ENCODE peak calls at places on chromosomes 4 and X, in six cellular contexts. O, J, X, L, F and C are unnamed samples.

GRCh38 chrX:17967888-17968287 is 106.8 kb upstream of the RAI2 start:
- DNase-seq in X (no peak), J (no peak), F (no peak), O (no peak), L (no peak), C (no peak)

GRCh38 chrX:154890990-154891639 is 5.0 kb downstream of the F8A1 start:
- DNase-seq in F (no peak), L (no peak), O (no peak), X (no peak), J (no peak), C (no peak)

GRCh38 chrX:20641954-20642353 is 375.2 kb upstream of the RPS6KA3 start:
- DNase-seq in X (no peak), L (no peak), J (no peak), O (no peak), F (no peak), C (no peak)

GRCh38 chrX:149903889-149904748 is 23.1 kb downstream of the MAGEA8 start:
- DNase-seq in O (no peak), X (no peak), F (no peak), L (peak), J (no peak), C (no peak)

GRCh38 chrX:117973175-117974075 is 143.2 kb downstream of the KLHL13 start:
- DNase-seq in O (no peak), J (no peak), X (no peak), L (no peak), F (no peak), C (no peak)

GRCh38 chr4:82733636-82734035 is 65.0 kb downstream of the SCD5 start:
- DNase-seq in F (no peak), L (peak), X (no peak), O (no peak), J (no peak), C (no peak)

GRCh38 chr4:188975271-188975670 is 836.0 kb downstream of the TRIML1 start:
- DNase-seq in O (no peak), L (no peak), F (no peak), J (no peak), X (no peak), C (no peak)

GRCh38 chr4:128524311-128524710 is 236.7 kb upstream of the PGRMC2 start:
- DNase-seq in L (peak), O (peak), F (peak), J (no peak), X (no peak), C (peak)

GRCh38 chr4:83356899-83357661 is 22.4 kb upstream of the HPSE start:
- DNase-seq in O (no peak), F (no peak), X (no peak), L (peak), J (no peak), C (peak)

DNA sequence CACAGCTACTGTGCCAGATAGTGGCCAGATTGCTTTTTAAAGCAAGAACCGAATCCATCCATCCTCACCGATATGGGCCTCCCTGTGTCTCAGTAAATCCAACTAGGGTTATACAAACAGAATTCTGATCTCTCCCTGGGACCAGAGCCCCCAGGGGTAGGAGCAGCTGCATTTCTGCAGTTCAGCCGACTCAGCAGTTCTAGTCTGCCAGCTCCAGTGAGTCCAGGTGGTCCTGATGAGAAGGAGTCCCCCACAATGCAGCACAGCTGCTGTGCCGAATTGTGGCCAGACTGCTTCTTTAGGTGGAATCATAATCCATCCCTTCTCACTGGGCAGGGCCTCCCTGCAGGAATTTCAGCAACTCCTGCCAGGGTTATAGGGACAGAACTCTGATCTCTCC is 532.9 kb downstream of the ACTRT1 start:
- DNase-seq in X (no peak), F (no peak), J (no peak), L (no peak), O (no peak), C (no peak)
- H3K27ac ChIP-seq in X (no peak), F (no peak), J (no peak), L (no peak), O (no peak), C (no peak)

GRCh38 chr4:7979652-7979968 is 39.9 kb upstream of the AFAP1 start:
- DNase-seq in J (no peak), L (no peak), O (no peak), F (no peak), X (no peak), C (no peak)
- H3K27ac ChIP-seq in J (no peak), L (no peak), O (no peak), F (no peak), X (no peak), C (peak)

GRCh38 chr4:116838609-116839008 is 246.8 kb downstream of the TRAM1L1 start:
- DNase-seq in O (no peak), X (no peak), F (no peak), J (no peak), L (no peak), C (no peak)
- H3K27ac ChIP-seq in O (no peak), X (no peak), F (no peak), J (no peak), L (no peak), C (no peak)

GRCh38 chr4:95651891-95652290 is 103.1 kb upstream of the UNC5C start:
- DNase-seq in J (no peak), O (no peak), X (no peak), L (no peak), F (no peak), C (no peak)
- H3K27ac ChIP-seq in J (no peak), O (no peak), X (no peak), L (no peak), F (no peak), C (no peak)

DNA sequence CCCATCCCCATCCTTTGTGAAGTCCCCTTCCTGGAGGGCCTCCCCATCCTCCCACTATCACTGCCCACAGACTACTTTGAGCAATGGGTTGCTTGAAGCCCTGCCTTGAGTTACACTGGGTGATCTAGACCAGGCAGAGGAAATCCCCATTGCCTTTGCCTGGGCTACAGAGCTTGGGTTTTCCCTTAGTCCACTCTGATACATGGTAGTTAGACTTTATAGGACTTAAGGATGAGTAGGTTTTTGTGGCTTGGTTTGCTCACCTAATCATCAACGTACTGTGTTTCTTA is 56.6 kb downstream of the TMEM131L start:
- DNase-seq in F (no peak), O (no peak), L (no peak), X (peak), J (no peak), C (no peak)
- H3K27ac ChIP-seq in F (no peak), O (no peak), L (no peak), X (peak), J (no peak), C (no peak)

GRCh38 chr4:139754913-139755312 is 89.3 kb downstream of the MGST2 start:
- DNase-seq in O (no peak), F (no peak), J (no peak), L (no peak), X (no peak), C (no peak)
- H3K27ac ChIP-seq in O (no peak), F (no peak), J (no peak), L (no peak), X (no peak), C (no peak)

DNA sequence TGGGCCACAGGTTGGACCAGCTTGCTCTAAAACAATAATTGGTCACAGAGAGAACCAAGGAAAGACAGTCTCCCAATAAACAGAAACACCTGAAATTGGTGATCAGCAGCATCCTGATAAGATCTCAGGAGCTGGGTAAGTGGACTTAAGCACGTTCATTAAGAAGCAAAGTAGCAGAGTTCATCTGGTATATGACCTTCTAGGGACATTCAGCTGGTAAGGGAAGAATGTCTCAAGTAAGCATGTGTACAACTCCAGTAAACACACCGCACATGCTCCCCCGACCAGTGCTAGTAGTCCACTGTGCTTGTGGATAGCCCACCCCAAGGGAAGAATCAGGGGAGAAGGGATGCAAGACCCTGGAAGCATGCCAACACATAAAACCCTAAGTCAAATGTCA is 216.9 kb downstream of the EPHA5 start:
- DNase-seq in O (no peak), L (no peak), F (no peak), J (no peak), X (no peak), C (no peak)
- H3K27ac ChIP-seq in O (no peak), L (no peak), F (no peak), J (no peak), X (no peak), C (no peak)

GRCh38 chr4:75904086-75904485 is 1.8 kb upstream of the PPEF2 start:
- DNase-seq in X (no peak), J (no peak), L (no peak), O (no peak), F (no peak), C (no peak)

GRCh38 chr4:75907956-75908355 is 5.7 kb upstream of the PPEF2 start:
- DNase-seq in F (no peak), O (no peak), J (no peak), X (no peak), L (no peak), C (no peak)

GRCh38 chr4:75912968-75913367 is 10.7 kb upstream of the PPEF2 start:
- DNase-seq in L (no peak), O (no peak), F (no peak), X (no peak), J (no peak), C (no peak)

GRCh38 chr4:75908555-75908954 is 6.3 kb upstream of the PPEF2 start:
- DNase-seq in L (peak), F (no peak), O (no peak), J (no peak), X (no peak), C (no peak)

GRCh38 chr4:75909331-75909844 is 7.1 kb upstream of the PPEF2 start:
- DNase-seq in L (no peak), X (no peak), J (no peak), O (no peak), F (no peak), C (no peak)
- H3K27ac ChIP-seq in L (no peak), X (no peak), J (no peak), O (no peak), F (no peak), C (no peak)